ENCODE peak calls at places on chromosomes 13 and 19, in six cellular contexts. P is IMR-90, O is activated T-cell treated with anti-CD3 and anti-CD28 coated beads for 1 hour, A is endothelial cell, Y is dorsolateral prefrontal cortex, L is SJSA1. E is an unnamed sample.
A peak's percentile ranks its signal among the peaks of the same experiment; 100 is the strongest.

GRCh38 chr19:16135410-16136127 is 7.9 kb upstream of the HSH2D start:
- DNase-seq in L (no peak), P (no peak), O (no peak), Y (no peak), A (no peak), E (no peak)

GRCh38 chr13:98427331-98427995 is 149.4 kb downstream of the STK24 start:
- DNase-seq in L (peak; percentile 43), O (no peak), A (no peak), Y (no peak), P (no peak), E (no peak)

GRCh38 chr19:35125270-35125717 is 9.6 kb downstream of the LGI4 start:
- DNase-seq in Y (no peak), L (no peak), P (no peak), A (no peak), O (no peak), E (no peak)

GRCh38 chr19:15240539-15240938 is 8.3 kb upstream of the EPHX3 start:
- DNase-seq in P (no peak), A (no peak), L (no peak), O (no peak), Y (no peak), E (no peak)

GRCh38 chr13:42820450-42820849 is 39.1 kb downstream of the FAM216B start:
- DNase-seq in Y (no peak), L (no peak), P (no peak), A (no peak), O (no peak), E (no peak)

GRCh38 chr19:30229524-30230174 is 142.5 kb upstream of the ZNF536 start:
- DNase-seq in A (no peak), L (no peak), P (peak; percentile 4), O (no peak), Y (no peak), E (no peak)

GRCh38 chr13:19586904-19587634 is 25.7 kb upstream of the TPTE2 start:
- DNase-seq in P (peak; percentile 34), O (peak; percentile 52), A (no peak), Y (no peak), L (no peak), E (peak; percentile 50)

GRCh38 chr19:49497047-49497789 is 984 bp downstream of the RPS11 start:
- DNase-seq in Y (no peak), L (peak; percentile 68), A (no peak), P (peak; percentile 47), O (peak; percentile 63), E (peak; percentile 50)

GRCh38 chr19:2477732-2478191 is 1.8 kb downstream of the GADD45B start:
- DNase-seq in L (no peak), P (peak; percentile 49), Y (no peak), A (no peak), O (no peak), E (peak; percentile 58)

GRCh38 chr19:35249146-35249847 is 495 bp downstream of the LSR start:
- DNase-seq in A (no peak), P (no peak), Y (no peak), L (peak; percentile 30), O (no peak), E (no peak)

GRCh38 chr13:30016398-30016797 is 166.0 kb upstream of the UBL3 start:
- DNase-seq in O (no peak), L (no peak), Y (no peak), P (no peak), A (no peak), E (no peak)

GRCh38 chr13:97810152-97810551 is 143.3 kb upstream of the IPO5 start:
- DNase-seq in Y (no peak), L (no peak), A (no peak), P (peak; percentile 14), O (no peak), E (peak; percentile 40)

GRCh38 chr19:17687141-17687856 is 855 bp downstream of the UNC13A start:
- DNase-seq in Y (no peak), O (no peak), A (no peak), L (no peak), P (no peak), E (no peak)

GRCh38 chr19:40827386-40828247 is 22.6 kb downstream of the CYP2A6 start:
- DNase-seq in P (no peak), A (no peak), Y (no peak), O (no peak), L (no peak), E (no peak)

E was measured in fibroblast of lung.